ENCODE peak calls at places on chromosomes 5 and 9, in ten cellular contexts. One of them, this sample, is unnamed.
A peak's percentile ranks its signal among the peaks of the same experiment; 100 is the strongest.

GRCh38 chr5:69265931-69266330 is 31.2 kb downstream of the CDK7 start:
- DNase-seq in HAP-1: peak; percentile 57
- DNase-seq in heart right ventricle: no peak
- DNase-seq in neural progenitor cell: peak; percentile 88
- DNase-seq in AG04450: no peak
- DNase-seq in ovary: no peak
- DNase-seq in cardiac muscle cell: no peak
- DNase-seq in MG63: no peak
- DNase-seq in A549: peak; percentile 43
- DNase-seq in fibroblast of lung: no peak
- DNase-seq in this sample: peak; percentile 25

GRCh38 chr9:90830051-90830450 is 28.4 kb downstream of the SYK start:
- DNase-seq in HAP-1: no peak
- DNase-seq in heart right ventricle: no peak
- DNase-seq in neural progenitor cell: no peak
- DNase-seq in AG04450: no peak
- DNase-seq in ovary: no peak
- DNase-seq in cardiac muscle cell: no peak
- DNase-seq in MG63: no peak
- DNase-seq in A549: no peak
- DNase-seq in fibroblast of lung: no peak
- DNase-seq in this sample: no peak

GRCh38 chr9:114746591-114746990 is 59.2 kb downstream of the TNFSF15 start:
- DNase-seq in HAP-1: no peak
- DNase-seq in heart right ventricle: no peak
- DNase-seq in neural progenitor cell: peak; percentile 7
- DNase-seq in AG04450: no peak
- DNase-seq in ovary: no peak
- DNase-seq in cardiac muscle cell: no peak
- DNase-seq in MG63: no peak
- DNase-seq in A549: no peak
- DNase-seq in fibroblast of lung: no peak
- DNase-seq in this sample: peak; percentile 60

GRCh38 chr9:37994639-37995347 is 74.2 kb downstream of the SHB start:
- DNase-seq in HAP-1: no peak
- DNase-seq in heart right ventricle: peak; percentile 75
- DNase-seq in neural progenitor cell: no peak
- DNase-seq in AG04450: peak; percentile 34
- DNase-seq in ovary: no peak
- DNase-seq in cardiac muscle cell: peak; percentile 61
- DNase-seq in MG63: peak; percentile 41
- DNase-seq in A549: no peak
- DNase-seq in fibroblast of lung: peak; percentile 75
- DNase-seq in this sample: peak; percentile 92

GRCh38 chr5:166710275-166710674 is 1581.2 kb upstream of the WWC1 start:
- DNase-seq in HAP-1: no peak
- DNase-seq in heart right ventricle: no peak
- DNase-seq in neural progenitor cell: no peak
- DNase-seq in AG04450: no peak
- DNase-seq in ovary: no peak
- DNase-seq in cardiac muscle cell: peak; percentile 52
- DNase-seq in MG63: no peak
- DNase-seq in A549: no peak
- DNase-seq in fibroblast of lung: peak; percentile 9
- DNase-seq in this sample: no peak

GRCh38 chr9:121550569-121551512 is 51.2 kb upstream of the GGTA1 start:
- DNase-seq in HAP-1: peak; percentile 93
- DNase-seq in heart right ventricle: peak; percentile 85
- DNase-seq in neural progenitor cell: peak; percentile 91
- DNase-seq in AG04450: no peak
- DNase-seq in ovary: peak; percentile 89
- DNase-seq in cardiac muscle cell: peak; percentile 68
- DNase-seq in MG63: peak; percentile 73
- DNase-seq in A549: peak; percentile 69
- DNase-seq in fibroblast of lung: peak; percentile 47
- DNase-seq in this sample: peak; percentile 67

GRCh38 chr5:91712718-91713117 is 329.6 kb upstream of the ARRDC3 start:
- DNase-seq in HAP-1: no peak
- DNase-seq in heart right ventricle: no peak
- DNase-seq in neural progenitor cell: no peak
- DNase-seq in AG04450: no peak
- DNase-seq in ovary: no peak
- DNase-seq in cardiac muscle cell: no peak
- DNase-seq in MG63: no peak
- DNase-seq in A549: no peak
- DNase-seq in fibroblast of lung: peak; percentile 53
- DNase-seq in this sample: peak; percentile 23

GRCh38 chr9:112750111-112750766 is at the start of gene SNX30:
- DNase-seq in HAP-1: peak; percentile 92
- DNase-seq in heart right ventricle: peak; percentile 92
- DNase-seq in neural progenitor cell: peak; percentile 93
- DNase-seq in AG04450: peak; percentile 57
- DNase-seq in ovary: peak; percentile 93
- DNase-seq in cardiac muscle cell: peak; percentile 95
- DNase-seq in MG63: peak; percentile 93
- DNase-seq in A549: peak; percentile 89
- DNase-seq in fibroblast of lung: peak; percentile 86
- DNase-seq in this sample: peak; percentile 93

DNA sequence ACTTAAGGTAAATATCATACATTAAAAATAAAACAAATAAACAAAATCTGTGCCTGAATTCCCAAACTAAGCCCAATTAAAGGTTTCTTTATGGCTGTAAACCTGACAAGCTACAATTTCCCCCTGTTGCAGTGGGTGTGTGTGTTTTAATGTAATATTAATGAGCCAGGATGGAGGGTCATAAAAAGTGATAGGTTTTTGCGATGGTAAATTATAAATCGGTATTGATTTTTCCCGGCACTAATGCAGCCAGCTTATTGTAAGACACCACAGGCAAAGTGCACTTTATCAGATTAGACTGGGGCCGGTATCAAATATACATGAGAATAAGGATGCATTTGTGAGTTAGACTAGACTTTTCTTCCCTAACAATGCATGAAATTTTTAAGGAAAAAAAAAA is 120.4 kb downstream of the EBF1 start:
- DNase-seq in HAP-1: peak; percentile 24
- DNase-seq in heart right ventricle: no peak
- DNase-seq in neural progenitor cell: no peak
- DNase-seq in AG04450: no peak
- DNase-seq in ovary: no peak
- DNase-seq in cardiac muscle cell: no peak
- DNase-seq in MG63: no peak
- DNase-seq in A549: no peak
- DNase-seq in fibroblast of lung: no peak
- DNase-seq in this sample: no peak
- H3K9me3 ChIP-seq in HAP-1: no peaks in the 10 kb centered on the region
- H3K9me3 ChIP-seq in heart right ventricle: no peaks in the 10 kb centered on the region
- H3K9me3 ChIP-seq in neural progenitor cell: no peaks in the 10 kb centered on the region
- H3K9me3 ChIP-seq in AG04450: no peaks in the 10 kb centered on the region
- H3K9me3 ChIP-seq in ovary: no peaks in the 10 kb centered on the region
- H3K9me3 ChIP-seq in cardiac muscle cell: no peaks in the 10 kb centered on the region
- H3K9me3 ChIP-seq in MG63: peaks cover 11% of the 10 kb centered on the region
- H3K9me3 ChIP-seq in A549: no peaks in the 10 kb centered on the region
- H3K9me3 ChIP-seq in fibroblast of lung: no peaks in the 10 kb centered on the region
- H3K9me3 ChIP-seq in this sample: no peaks in the 10 kb centered on the region

GRCh38 chr5:179887802-179888201 is 19.9 kb downstream of the TBC1D9B start:
- DNase-seq in HAP-1: no peak
- DNase-seq in heart right ventricle: no peak
- DNase-seq in neural progenitor cell: no peak
- DNase-seq in AG04450: no peak
- DNase-seq in ovary: no peak
- DNase-seq in cardiac muscle cell: no peak
- DNase-seq in MG63: no peak
- DNase-seq in A549: no peak
- DNase-seq in fibroblast of lung: no peak
- DNase-seq in this sample: no peak

GRCh38 chr5:179885491-179886090 is 22.1 kb downstream of the TBC1D9B start:
- DNase-seq in HAP-1: no peak
- DNase-seq in heart right ventricle: no peak
- DNase-seq in neural progenitor cell: no peak
- DNase-seq in AG04450: no peak
- DNase-seq in ovary: no peak
- DNase-seq in cardiac muscle cell: no peak
- DNase-seq in MG63: no peak
- DNase-seq in A549: no peak
- DNase-seq in fibroblast of lung: no peak
- DNase-seq in this sample: no peak

GRCh38 chr5:179886190-179886589 is 21.5 kb downstream of the TBC1D9B start:
- DNase-seq in HAP-1: no peak
- DNase-seq in heart right ventricle: no peak
- DNase-seq in neural progenitor cell: no peak
- DNase-seq in AG04450: no peak
- DNase-seq in ovary: no peak
- DNase-seq in cardiac muscle cell: no peak
- DNase-seq in MG63: no peak
- DNase-seq in A549: no peak
- DNase-seq in fibroblast of lung: no peak
- DNase-seq in this sample: peak; percentile 18

GRCh38 chr5:179889885-179890284 is 17.8 kb downstream of the TBC1D9B start:
- DNase-seq in HAP-1: no peak
- DNase-seq in heart right ventricle: no peak
- DNase-seq in neural progenitor cell: no peak
- DNase-seq in AG04450: no peak
- DNase-seq in ovary: no peak
- DNase-seq in cardiac muscle cell: no peak
- DNase-seq in MG63: no peak
- DNase-seq in A549: no peak
- DNase-seq in fibroblast of lung: no peak
- DNase-seq in this sample: no peak

DNA sequence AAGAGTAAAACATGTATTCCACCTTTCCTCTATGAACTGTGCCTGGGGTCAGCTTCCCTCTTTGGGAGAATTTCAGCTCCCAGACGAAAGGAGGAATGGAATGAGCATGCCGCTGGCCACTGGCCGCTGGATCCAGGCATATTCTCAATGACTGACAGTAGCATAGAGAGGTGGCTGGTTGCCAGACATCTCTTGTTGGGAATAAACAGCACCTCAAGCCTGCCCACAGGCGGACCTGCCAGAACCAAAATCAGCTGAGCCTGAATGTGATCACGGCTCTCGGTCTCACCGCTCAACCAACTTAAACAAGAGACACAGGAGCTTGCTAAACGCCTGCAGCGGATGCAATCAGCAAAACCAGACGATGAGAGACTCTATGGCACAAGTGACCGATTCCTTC is 20.6 kb downstream of the TBC1D9B start:
- DNase-seq in HAP-1: no peak
- DNase-seq in heart right ventricle: no peak
- DNase-seq in neural progenitor cell: no peak
- DNase-seq in AG04450: no peak
- DNase-seq in ovary: no peak
- DNase-seq in cardiac muscle cell: no peak
- DNase-seq in MG63: no peak
- DNase-seq in A549: no peak
- DNase-seq in fibroblast of lung: no peak
- DNase-seq in this sample: no peak
- H3K9me3 ChIP-seq in HAP-1: peaks cover 9% of the 10 kb centered on the region
- H3K9me3 ChIP-seq in heart right ventricle: peaks cover 18% of the 10 kb centered on the region
- H3K9me3 ChIP-seq in neural progenitor cell: peaks cover 15% of the 10 kb centered on the region
- H3K9me3 ChIP-seq in AG04450: peaks cover 25% of the 10 kb centered on the region
- H3K9me3 ChIP-seq in ovary: no peaks in the 10 kb centered on the region
- H3K9me3 ChIP-seq in cardiac muscle cell: no peaks in the 10 kb centered on the region
- H3K9me3 ChIP-seq in MG63: peaks cover 27% of the 10 kb centered on the region
- H3K9me3 ChIP-seq in A549: peaks cover 40% of the 10 kb centered on the region
- H3K9me3 ChIP-seq in fibroblast of lung: no peaks in the 10 kb centered on the region
- H3K9me3 ChIP-seq in this sample: no peaks in the 10 kb centered on the region

DNA sequence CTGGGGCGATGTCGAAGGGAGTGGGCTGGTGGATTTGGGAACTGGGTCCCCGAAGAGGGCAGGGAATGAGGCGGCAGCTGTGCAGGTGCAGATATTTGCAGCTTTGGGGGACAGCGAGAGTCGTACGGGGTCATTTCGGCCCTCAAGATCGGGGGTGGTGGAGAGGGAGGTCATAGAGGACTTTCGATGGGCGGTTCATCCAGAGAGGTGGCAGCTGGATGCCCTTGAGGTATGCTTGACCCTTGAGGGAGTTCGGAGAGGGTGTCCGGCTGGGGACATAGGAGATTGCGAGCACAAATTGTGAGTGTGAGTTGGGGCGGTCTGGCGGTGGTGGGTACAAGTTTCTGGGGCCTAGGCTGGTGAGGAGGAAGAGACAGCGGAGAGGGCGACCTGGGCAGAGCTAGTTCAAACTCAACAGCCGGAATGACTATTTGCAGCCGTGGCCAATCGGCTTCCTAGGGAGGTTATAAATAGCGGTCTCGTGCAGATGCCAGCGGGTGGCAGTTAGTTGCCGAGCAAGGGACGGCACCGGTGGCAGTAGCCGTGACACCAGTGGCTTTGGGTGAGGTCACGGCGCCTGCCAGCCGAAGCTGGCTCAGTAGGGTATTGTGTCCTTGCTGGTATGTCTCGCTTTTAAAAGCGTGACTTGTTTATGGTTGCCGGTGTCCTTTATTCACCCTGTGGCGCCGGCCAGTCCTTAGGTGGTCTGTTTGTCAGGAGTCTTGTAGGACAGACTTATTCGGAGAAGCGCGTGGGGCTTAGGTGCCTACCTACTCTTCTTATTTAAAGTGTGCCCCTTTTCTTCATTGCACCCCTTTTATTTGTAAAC is 769 bp downstream of the NNT start:
- DNase-seq in HAP-1: peak; percentile 76
- DNase-seq in heart right ventricle: peak; percentile 77
- DNase-seq in neural progenitor cell: peak; percentile 35
- DNase-seq in AG04450: no peak
- DNase-seq in ovary: peak; percentile 48
- DNase-seq in cardiac muscle cell: peak; percentile 29
- DNase-seq in MG63: peak; percentile 65
- DNase-seq in A549: no peak
- DNase-seq in fibroblast of lung: peak; percentile 34
- DNase-seq in this sample: peak; percentile 74
- H3K9me3 ChIP-seq in HAP-1: no peaks in the 10 kb centered on the region
- H3K9me3 ChIP-seq in heart right ventricle: no peaks in the 10 kb centered on the region
- H3K9me3 ChIP-seq in neural progenitor cell: no peaks in the 10 kb centered on the region
- H3K9me3 ChIP-seq in AG04450: no peaks in the 10 kb centered on the region
- H3K9me3 ChIP-seq in ovary: no peaks in the 10 kb centered on the region
- H3K9me3 ChIP-seq in cardiac muscle cell: no peaks in the 10 kb centered on the region
- H3K9me3 ChIP-seq in MG63: peaks cover 15% of the 10 kb centered on the region
- H3K9me3 ChIP-seq in A549: no peaks in the 10 kb centered on the region
- H3K9me3 ChIP-seq in fibroblast of lung: no peaks in the 10 kb centered on the region
- H3K9me3 ChIP-seq in this sample: no peaks in the 10 kb centered on the region

GRCh38 chr5:178425621-178426068 is 164.5 kb downstream of the COL23A1 start:
- DNase-seq in HAP-1: no peak
- DNase-seq in heart right ventricle: no peak
- DNase-seq in neural progenitor cell: no peak
- DNase-seq in AG04450: no peak
- DNase-seq in ovary: no peak
- DNase-seq in cardiac muscle cell: no peak
- DNase-seq in MG63: no peak
- DNase-seq in A549: no peak
- DNase-seq in fibroblast of lung: no peak
- DNase-seq in this sample: no peak

GRCh38 chr5:178422400-178422775 is 167.8 kb downstream of the COL23A1 start:
- DNase-seq in HAP-1: no peak
- DNase-seq in heart right ventricle: no peak
- DNase-seq in neural progenitor cell: no peak
- DNase-seq in AG04450: no peak
- DNase-seq in ovary: no peak
- DNase-seq in cardiac muscle cell: no peak
- DNase-seq in MG63: no peak
- DNase-seq in A549: no peak
- DNase-seq in fibroblast of lung: no peak
- DNase-seq in this sample: no peak

GRCh38 chr5:178423431-178423830 is 166.8 kb downstream of the COL23A1 start:
- DNase-seq in HAP-1: no peak
- DNase-seq in heart right ventricle: no peak
- DNase-seq in neural progenitor cell: no peak
- DNase-seq in AG04450: no peak
- DNase-seq in ovary: no peak
- DNase-seq in cardiac muscle cell: no peak
- DNase-seq in MG63: no peak
- DNase-seq in A549: no peak
- DNase-seq in fibroblast of lung: no peak
- DNase-seq in this sample: no peak

GRCh38 chr5:178426326-178427130 is 163.7 kb downstream of the COL23A1 start:
- DNase-seq in HAP-1: no peak
- DNase-seq in heart right ventricle: no peak
- DNase-seq in neural progenitor cell: no peak
- DNase-seq in AG04450: no peak
- DNase-seq in ovary: peak; percentile 6
- DNase-seq in cardiac muscle cell: no peak
- DNase-seq in MG63: no peak
- DNase-seq in A549: no peak
- DNase-seq in fibroblast of lung: no peak
- DNase-seq in this sample: no peak

GRCh38 chr5:178424141-178424855 is 165.9 kb downstream of the COL23A1 start:
- DNase-seq in HAP-1: no peak
- DNase-seq in heart right ventricle: no peak
- DNase-seq in neural progenitor cell: no peak
- DNase-seq in AG04450: no peak
- DNase-seq in ovary: no peak
- DNase-seq in cardiac muscle cell: no peak
- DNase-seq in MG63: no peak
- DNase-seq in A549: no peak
- DNase-seq in fibroblast of lung: no peak
- DNase-seq in this sample: no peak
- H3K9me3 ChIP-seq in HAP-1: no peaks in the 10 kb centered on the region
- H3K9me3 ChIP-seq in heart right ventricle: no peaks in the 10 kb centered on the region
- H3K9me3 ChIP-seq in neural progenitor cell: no peaks in the 10 kb centered on the region
- H3K9me3 ChIP-seq in AG04450: peaks cover 54% of the 10 kb centered on the region
- H3K9me3 ChIP-seq in ovary: no peaks in the 10 kb centered on the region
- H3K9me3 ChIP-seq in cardiac muscle cell: no peaks in the 10 kb centered on the region
- H3K9me3 ChIP-seq in MG63: no peaks in the 10 kb centered on the region
- H3K9me3 ChIP-seq in A549: peaks cover 3% of the 10 kb centered on the region
- H3K9me3 ChIP-seq in fibroblast of lung: no peaks in the 10 kb centered on the region
- H3K9me3 ChIP-seq in this sample: no peaks in the 10 kb centered on the region